ENCODE peak calls at places on chromosomes 6 and 20, in six cellular contexts. W, J, E, L, T and S are unnamed samples.

GRCh38 chr20:10051185-10051584 is 16.4 kb downstream of the ANKEF1 start:
- DNase-seq in W (no peak), J (no peak), E (no peak), L (no peak), T (no peak), S (no peak)

GRCh38 chr20:36519012-36519719 is 22.2 kb upstream of the MYL9 start:
- DNase-seq in W (no peak), J (no peak), E (no peak), L (no peak), T (no peak), S (no peak)

GRCh38 chr20:9040874-9041524 is 27.9 kb upstream of the PLCB4 start:
- DNase-seq in W (no peak), J (no peak), E (no peak), L (peak; percentile 18), T (no peak), S (no peak)

GRCh38 chr20:835220-836045 is 1.9 kb downstream of the FAM110A start:
- DNase-seq in W (no peak), J (peak; percentile 1), E (peak; percentile 71), L (no peak), T (no peak), S (peak; percentile 10)

GRCh38 chr20:53708129-53708968 is 114.7 kb upstream of the ZNF217 start:
- DNase-seq in W (no peak), J (peak; percentile 43), E (no peak), L (peak; percentile 63), T (peak; percentile 66), S (no peak)

GRCh38 chr6:38209291-38209865 is 389.9 kb downstream of the ZFAND3 start:
- DNase-seq in W (no peak), J (no peak), E (no peak), L (no peak), T (no peak), S (no peak)

GRCh38 chr6:71478834-71479541 is 190.4 kb downstream of the OGFRL1 start:
- DNase-seq in W (no peak), J (no peak), E (no peak), L (peak; percentile 63), T (peak; percentile 83), S (no peak)

GRCh38 chr6:112480551-112480950 is 133.4 kb downstream of the RFPL4B start:
- DNase-seq in W (no peak), J (no peak), E (no peak), L (peak; percentile 34), T (no peak), S (no peak)

GRCh38 chr6:79158856-79159516 is 75.5 kb downstream of the HMGN3 start:
- DNase-seq in W (no peak), J (no peak), E (no peak), L (no peak), T (no peak), S (no peak)

GRCh38 chr20:34951252-34951651 is 4.4 kb downstream of the GSS start:
- DNase-seq in W (no peak), J (no peak), E (no peak), L (no peak), T (no peak), S (no peak)

GRCh38 chr6:56749632-56750151 is 107.0 kb upstream of the DST start:
- DNase-seq in W (no peak), J (no peak), E (no peak), L (peak; percentile 62), T (peak; percentile 48), S (no peak)

GRCh38 chr6:139531148-139531547 is 156.7 kb upstream of the CITED2 start:
- DNase-seq in W (no peak), J (no peak), E (no peak), L (no peak), T (no peak), S (no peak)

GRCh38 chr6:75458895-75459294 is 34.7 kb downstream of the FILIP1 start:
- DNase-seq in W (no peak), J (no peak), E (no peak), L (no peak), T (no peak), S (no peak)

GRCh38 chr6:44166591-44167184 is 8.1 kb downstream of the CAPN11 start:
- DNase-seq in W (no peak), J (peak; percentile 36), E (no peak), L (no peak), T (no peak), S (no peak)

GRCh38 chr20:47998736-47999135 is 213.5 kb upstream of the SULF2 start:
- DNase-seq in W (no peak), J (no peak), E (no peak), L (no peak), T (no peak), S (no peak)

GRCh38 chr20:48776306-48776705 is 51.5 kb downstream of the PREX1 start:
- DNase-seq in W (no peak), J (no peak), E (no peak), L (peak; percentile 88), T (peak; percentile 90), S (peak; percentile 19)

GRCh38 chr6:123965894-123966293 is 162.2 kb downstream of the NKAIN2 start:
- DNase-seq in W (no peak), J (no peak), E (peak; percentile 8), L (no peak), T (no peak), S (no peak)

GRCh38 chr6:157172830-157173536 is 150.3 kb downstream of the TMEM242 start:
- DNase-seq in W (no peak), J (no peak), E (no peak), L (no peak), T (no peak), S (no peak)

GRCh38 chr6:119285908-119286625 is 63.5 kb downstream of the MAN1A1 start:
- DNase-seq in W (no peak), J (no peak), E (no peak), L (peak; percentile 17), T (no peak), S (no peak)

GRCh38 chr6:157861814-157862213 is 38.8 kb downstream of the SNX9 start:
- DNase-seq in W (no peak), J (no peak), E (no peak), L (peak; percentile 20), T (peak; percentile 19), S (no peak)

GRCh38 chr6:151139524-151139923 is 100.2 kb upstream of the AKAP12 start:
- DNase-seq in W (no peak), J (no peak), E (no peak), L (no peak), T (no peak), S (no peak)

GRCh38 chr6:16486661-16487060 is 248.3 kb downstream of the GMPR start:
- DNase-seq in W (no peak), J (no peak), E (no peak), L (no peak), T (no peak), S (no peak)

GRCh38 chr6:167791036-167791779 is 35.5 kb upstream of the AFDN start:
- DNase-seq in W (no peak), J (no peak), E (no peak), L (no peak), T (no peak), S (no peak)

GRCh38 chr6:137264308-137265075 is 45.3 kb upstream of the IFNGR1 start:
- DNase-seq in W (no peak), J (no peak), E (no peak), L (no peak), T (peak; percentile 6), S (no peak)

GRCh38 chr20:23284009-23284408 is 66.6 kb upstream of the NXT1 start:
- DNase-seq in W (no peak), J (no peak), E (no peak), L (no peak), T (no peak), S (no peak)

GRCh38 chr6:42226251-42227143 is 8.8 kb upstream of the MRPS10 start:
- DNase-seq in W (no peak), J (no peak), E (no peak), L (peak; percentile 42), T (peak; percentile 53), S (no peak)

GRCh38 chr20:44264287-44264686 is 17.2 kb downstream of the GDAP1L1 start:
- DNase-seq in W (no peak), J (peak; percentile 2), E (no peak), L (no peak), T (no peak), S (no peak)

GRCh38 chr6:71551798-71552197 is 263.2 kb downstream of the OGFRL1 start:
- DNase-seq in W (no peak), J (no peak), E (no peak), L (no peak), T (no peak), S (no peak)

GRCh38 chr6:107704377-107705013 is 119.6 kb downstream of the SCML4 start:
- DNase-seq in W (no peak), J (peak; percentile 22), E (peak; percentile 49), L (peak; percentile 58), T (no peak), S (no peak)